ENCODE peak calls at places on chromosomes 16 and 17, in five cellular contexts. One of them, this sample, is unnamed.

GRCh38 chr16:9996191-9996590 is 186.0 kb downstream of the GRIN2A start:
- DNase-seq in cardiac fibroblast: no peak
- DNase-seq in astrocyte: peak; percentile 45
- DNase-seq in thoracic aorta: no peak
- DNase-seq in cardiac muscle cell: no peak
- DNase-seq in this sample: no peak

GRCh38 chr16:4536391-4537106 is 2.0 kb downstream of the CDIP1 start:
- DNase-seq in cardiac muscle cell: no peak
- DNase-seq in thoracic aorta: no peak
- DNase-seq in cardiac fibroblast: no peak
- DNase-seq in astrocyte: no peak
- DNase-seq in this sample: no peak

GRCh38 chr17:48239603-48239995 is 132.0 kb downstream of the SNX11 start:
- DNase-seq in cardiac fibroblast: no peak
- DNase-seq in thoracic aorta: no peak
- DNase-seq in cardiac muscle cell: no peak
- DNase-seq in astrocyte: no peak
- DNase-seq in this sample: no peak

GRCh38 chr16:29943846-29944669 is 17.8 kb upstream of the TMEM219 start:
- DNase-seq in thoracic aorta: no peak
- DNase-seq in cardiac fibroblast: peak; percentile 97
- DNase-seq in astrocyte: peak; percentile 99
- DNase-seq in cardiac muscle cell: peak; percentile 98
- DNase-seq in this sample: peak; percentile 93

GRCh38 chr17:15261818-15262290 is 3.3 kb downstream of the PMP22 start:
- DNase-seq in cardiac muscle cell: peak; percentile 27
- DNase-seq in thoracic aorta: no peak
- DNase-seq in astrocyte: peak; percentile 20
- DNase-seq in cardiac fibroblast: peak; percentile 27
- DNase-seq in this sample: no peak

GRCh38 chr17:19418312-19418992 is 7.4 kb downstream of the RNF112 start:
- DNase-seq in cardiac muscle cell: peak; percentile 54
- DNase-seq in thoracic aorta: no peak
- DNase-seq in cardiac fibroblast: peak; percentile 70
- DNase-seq in astrocyte: peak; percentile 81
- DNase-seq in this sample: no peak

GRCh38 chr17:79747508-79748295 is 17.0 kb downstream of the ENPP7 start:
- DNase-seq in cardiac fibroblast: no peak
- DNase-seq in cardiac muscle cell: no peak
- DNase-seq in thoracic aorta: no peak
- DNase-seq in astrocyte: no peak
- DNase-seq in this sample: no peak

GRCh38 chr17:45149669-45150603 is 1.7 kb downstream of the HEXIM1 start:
- DNase-seq in cardiac fibroblast: peak; percentile 70
- DNase-seq in thoracic aorta: no peak
- DNase-seq in cardiac muscle cell: peak; percentile 65
- DNase-seq in astrocyte: peak; percentile 34
- DNase-seq in this sample: no peak

GRCh38 chr16:700684-701584 is 4.7 kb downstream of the FBXL16 start:
- DNase-seq in cardiac fibroblast: no peak
- DNase-seq in astrocyte: no peak
- DNase-seq in cardiac muscle cell: no peak
- DNase-seq in thoracic aorta: no peak
- DNase-seq in this sample: no peak

GRCh38 chr17:81538651-81539570 is 10.7 kb downstream of the FSCN2 start:
- DNase-seq in cardiac muscle cell: no peak
- DNase-seq in thoracic aorta: no peak
- DNase-seq in cardiac fibroblast: no peak
- DNase-seq in astrocyte: no peak
- DNase-seq in this sample: no peak

GRCh38 chr17:82802141-82802540 is 37.7 kb downstream of the ZNF750 start:
- DNase-seq in cardiac fibroblast: no peak
- DNase-seq in cardiac muscle cell: peak; percentile 24
- DNase-seq in thoracic aorta: no peak
- DNase-seq in astrocyte: peak; percentile 60
- DNase-seq in this sample: no peak

GRCh38 chr16:23119570-23119969 is 29.7 kb downstream of the USP31 start:
- DNase-seq in cardiac muscle cell: peak; percentile 58
- DNase-seq in cardiac fibroblast: peak; percentile 78
- DNase-seq in astrocyte: peak; percentile 35
- DNase-seq in thoracic aorta: no peak
- DNase-seq in this sample: peak; percentile 45

GRCh38 chr17:32518856-32519768 is 32.3 kb downstream of the CDK5R1 start:
- DNase-seq in astrocyte: peak; percentile 10
- DNase-seq in cardiac fibroblast: no peak
- DNase-seq in cardiac muscle cell: peak; percentile 30
- DNase-seq in thoracic aorta: no peak
- DNase-seq in this sample: no peak

GRCh38 chr16:11913425-11914079 is 2.2 kb downstream of the GSPT1 start:
- DNase-seq in thoracic aorta: no peak
- DNase-seq in cardiac muscle cell: peak; percentile 7
- DNase-seq in cardiac fibroblast: no peak
- DNase-seq in astrocyte: peak; percentile 50
- DNase-seq in this sample: no peak

GRCh38 chr17:73013816-73014663 is 78.4 kb downstream of the SLC39A11 start:
- DNase-seq in thoracic aorta: no peak
- DNase-seq in cardiac muscle cell: no peak
- DNase-seq in cardiac fibroblast: peak; percentile 12
- DNase-seq in astrocyte: peak; percentile 33
- DNase-seq in this sample: peak; percentile 77

GRCh38 chr16:67247698-67248400 is 568 bp upstream of the FHOD1 start:
- DNase-seq in cardiac muscle cell: no peak
- DNase-seq in cardiac fibroblast: no peak
- DNase-seq in thoracic aorta: no peak
- DNase-seq in astrocyte: no peak
- DNase-seq in this sample: no peak

GRCh38 chr17:48729335-48730239 is 1.0 kb upstream of the HOXB13 start:
- DNase-seq in cardiac fibroblast: no peak
- DNase-seq in thoracic aorta: no peak
- DNase-seq in cardiac muscle cell: no peak
- DNase-seq in astrocyte: no peak
- DNase-seq in this sample: no peak

GRCh38 chr17:2929881-2930533 is 133.4 kb downstream of the OR1D5 start:
- DNase-seq in cardiac muscle cell: peak; percentile 50
- DNase-seq in cardiac fibroblast: peak; percentile 36
- DNase-seq in thoracic aorta: no peak
- DNase-seq in astrocyte: no peak
- DNase-seq in this sample: no peak

GRCh38 chr17:47862621-47863440 is 11.9 kb upstream of the SP6 start:
- DNase-seq in astrocyte: peak; percentile 82
- DNase-seq in thoracic aorta: no peak
- DNase-seq in cardiac muscle cell: peak; percentile 57
- DNase-seq in cardiac fibroblast: peak; percentile 65
- DNase-seq in this sample: no peak

GRCh38 chr17:81200695-81201580 is 21.8 kb downstream of the CEP131 start:
- DNase-seq in thoracic aorta: no peak
- DNase-seq in cardiac fibroblast: peak; percentile 82
- DNase-seq in cardiac muscle cell: peak; percentile 81
- DNase-seq in astrocyte: peak; percentile 40
- DNase-seq in this sample: peak; percentile 19

GRCh38 chr17:75764711-75765421 is at the start of gene GALK1:
- DNase-seq in thoracic aorta: no peak
- DNase-seq in astrocyte: peak; percentile 41
- DNase-seq in cardiac muscle cell: peak; percentile 74
- DNase-seq in cardiac fibroblast: peak; percentile 74
- DNase-seq in this sample: no peak

GRCh38 chr17:35313875-35314409 is 59.5 kb downstream of the SLFN11 start:
- DNase-seq in astrocyte: no peak
- DNase-seq in cardiac muscle cell: no peak
- DNase-seq in thoracic aorta: no peak
- DNase-seq in cardiac fibroblast: no peak
- DNase-seq in this sample: no peak

GRCh38 chr17:76865174-76865573 is 3.0 kb upstream of the MGAT5B start:
- DNase-seq in astrocyte: no peak
- DNase-seq in cardiac muscle cell: no peak
- DNase-seq in cardiac fibroblast: no peak
- DNase-seq in thoracic aorta: no peak
- DNase-seq in this sample: no peak

GRCh38 chr16:278863-279366 is 1.5 kb upstream of the ARHGDIG start:
- DNase-seq in astrocyte: peak; percentile 29
- DNase-seq in thoracic aorta: no peak
- DNase-seq in cardiac muscle cell: peak; percentile 50
- DNase-seq in cardiac fibroblast: peak; percentile 56
- DNase-seq in this sample: no peak

GRCh38 chr16:12942861-12943260 is 41.5 kb downstream of the SHISA9 start:
- DNase-seq in astrocyte: no peak
- DNase-seq in cardiac fibroblast: no peak
- DNase-seq in cardiac muscle cell: no peak
- DNase-seq in thoracic aorta: no peak
- DNase-seq in this sample: no peak

GRCh38 chr16:1160773-1161348 is 8.0 kb downstream of the CACNA1H start:
- DNase-seq in astrocyte: no peak
- DNase-seq in thoracic aorta: no peak
- DNase-seq in cardiac muscle cell: no peak
- DNase-seq in cardiac fibroblast: no peak
- DNase-seq in this sample: no peak

GRCh38 chr17:1650731-1651558 is 1.3 kb upstream of the RILP start:
- DNase-seq in astrocyte: no peak
- DNase-seq in thoracic aorta: no peak
- DNase-seq in cardiac fibroblast: no peak
- DNase-seq in cardiac muscle cell: no peak
- DNase-seq in this sample: no peak

GRCh38 chr17:20026960-20027359 is 17.8 kb downstream of the SPECC1 start:
- DNase-seq in cardiac fibroblast: no peak
- DNase-seq in astrocyte: no peak
- DNase-seq in cardiac muscle cell: no peak
- DNase-seq in thoracic aorta: no peak
- DNase-seq in this sample: no peak

GRCh38 chr17:67239597-67239996 is 5.4 kb downstream of the HELZ start:
- DNase-seq in cardiac fibroblast: peak; percentile 78
- DNase-seq in astrocyte: peak; percentile 72
- DNase-seq in thoracic aorta: no peak
- DNase-seq in cardiac muscle cell: peak; percentile 83
- DNase-seq in this sample: no peak
- H3K4me3 ChIP-seq in cardiac fibroblast: no peak overlapping the region
- H3K4me3 ChIP-seq in astrocyte: no peak overlapping the region
- H3K4me3 ChIP-seq in thoracic aorta: no peak overlapping the region
- H3K4me3 ChIP-seq in cardiac muscle cell: no peak overlapping the region
- H3K4me3 ChIP-seq in this sample: no peak overlapping the region

DNA sequence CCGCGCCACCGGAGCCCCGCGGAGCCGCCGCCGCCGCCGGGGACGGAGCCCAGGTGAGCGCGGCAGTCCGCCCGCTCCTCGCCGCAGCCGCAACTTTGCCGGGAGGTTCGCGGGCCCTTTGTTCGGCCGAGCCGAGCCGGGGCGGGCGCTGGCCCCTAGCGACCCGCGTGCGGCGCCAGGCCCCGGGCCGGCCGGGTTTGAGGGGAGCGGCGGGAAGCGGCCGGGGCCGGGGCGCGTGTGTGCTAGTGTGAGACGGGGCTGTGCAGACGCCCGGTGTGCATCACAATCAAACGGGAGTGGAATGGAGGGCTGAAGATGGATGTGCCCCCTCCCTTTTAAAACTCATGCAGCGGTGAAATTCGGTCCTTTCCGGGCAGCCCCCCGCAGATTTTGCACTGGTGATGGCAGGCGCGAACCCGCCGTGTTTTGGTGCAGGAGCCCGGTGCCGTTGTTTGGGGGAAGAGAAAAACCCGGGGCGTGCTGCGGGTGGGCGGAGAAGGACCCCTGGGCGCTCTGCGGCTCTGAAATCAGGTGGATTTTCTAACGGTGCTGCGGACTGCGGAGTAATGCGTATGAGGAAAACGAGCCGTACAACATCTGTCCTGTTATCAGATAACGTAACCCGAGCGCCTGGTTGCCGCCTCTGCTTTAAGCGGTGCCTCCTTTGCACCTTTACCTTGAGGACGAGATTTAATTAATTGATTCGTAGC is 868 bp downstream of the TNRC6C start:
- DNase-seq in cardiac fibroblast: peak; percentile 11
- DNase-seq in cardiac muscle cell: peak; percentile 17
- DNase-seq in astrocyte: no peak
- DNase-seq in thoracic aorta: no peak
- DNase-seq in this sample: no peak
- H3K4me3 ChIP-seq in cardiac fibroblast: peak overlapping the region; percentile 66
- H3K4me3 ChIP-seq in cardiac muscle cell: peak overlapping the region; percentile 90
- H3K4me3 ChIP-seq in astrocyte: peak overlapping the region; percentile 67
- H3K4me3 ChIP-seq in thoracic aorta: peak overlapping the region; percentile 83
- H3K4me3 ChIP-seq in this sample: peak overlapping the region; percentile 65

GRCh38 chr17:27457731-27458523 is 1.7 kb downstream of the KSR1 start:
- DNase-seq in cardiac muscle cell: peak; percentile 50
- DNase-seq in cardiac fibroblast: peak; percentile 56
- DNase-seq in astrocyte: no peak
- DNase-seq in thoracic aorta: no peak
- DNase-seq in this sample: no peak
- H3K4me3 ChIP-seq in cardiac muscle cell: peak overlapping the region; percentile 86
- H3K4me3 ChIP-seq in cardiac fibroblast: peak overlapping the region; percentile 80
- H3K4me3 ChIP-seq in astrocyte: peak overlapping the region; percentile 75
- H3K4me3 ChIP-seq in thoracic aorta: peak overlapping the region; percentile 94
- H3K4me3 ChIP-seq in this sample: peak overlapping the region; percentile 69

DNA sequence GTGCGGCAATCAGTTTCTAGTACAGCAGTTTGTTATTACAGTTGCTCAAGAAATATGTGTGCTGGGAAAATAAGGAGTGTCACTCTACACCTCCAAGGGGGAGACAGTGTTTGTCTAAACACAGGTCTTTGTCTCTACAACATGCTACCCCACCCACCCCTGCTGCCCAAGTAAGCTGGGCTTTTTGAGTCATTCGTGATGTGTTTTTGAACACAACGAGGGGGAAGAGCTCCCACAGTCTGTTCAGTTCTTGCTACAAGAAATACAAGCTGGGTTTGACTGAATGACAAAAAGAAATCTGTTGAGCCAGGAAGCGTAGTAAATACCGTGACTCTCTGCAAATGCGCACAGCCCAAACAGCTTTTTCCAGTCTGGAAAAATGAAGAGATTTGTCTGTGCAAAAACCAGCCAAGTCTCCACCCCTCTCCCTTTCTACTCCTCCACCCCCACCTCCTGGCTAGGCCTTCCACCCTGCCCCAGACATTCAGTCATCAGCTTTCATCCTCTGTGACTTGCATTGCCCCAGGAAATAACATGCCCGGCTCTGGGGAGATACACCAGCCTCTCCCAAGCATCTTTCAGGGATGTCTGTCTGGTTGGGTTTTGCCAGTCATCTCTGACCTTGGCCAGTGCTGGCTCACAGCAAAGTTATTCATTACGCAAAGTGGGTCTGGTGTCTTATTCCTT is 25.7 kb downstream of the CHD9 start:
- DNase-seq in astrocyte: peak; percentile 88
- DNase-seq in cardiac muscle cell: peak; percentile 90
- DNase-seq in thoracic aorta: no peak
- DNase-seq in cardiac fibroblast: peak; percentile 92
- DNase-seq in this sample: peak; percentile 81
- H3K4me3 ChIP-seq in astrocyte: peak overlapping the region; percentile 6
- H3K4me3 ChIP-seq in cardiac muscle cell: no peak overlapping the region
- H3K4me3 ChIP-seq in thoracic aorta: peak overlapping the region; percentile 53
- H3K4me3 ChIP-seq in cardiac fibroblast: peak overlapping the region; percentile 11
- H3K4me3 ChIP-seq in this sample: peak overlapping the region; percentile 5